ENCODE peak calls at places on chromosomes 6 and 20, in seven cellular contexts. W is CD8-positive, alpha-beta T cell; I is neural progenitor cell; T is neuronal stem cell; N is upper lobe of left lung; U is IMR-90; Y is cardiac muscle cell. Z is an unnamed sample.

GRCh38 chr6:158629376-158630221 is 14.9 kb downstream of the DYNLT1 start:
- DNase-seq in W (peak; percentile 59), I (peak; percentile 40), T (no peak), N (no peak), U (no peak), Y (peak; percentile 56), Z (no peak)

GRCh38 chr6:19841181-19841580 is 4.0 kb downstream of the ID4 start:
- DNase-seq in W (no peak), I (no peak), T (no peak), N (no peak), U (no peak), Y (no peak), Z (no peak)

GRCh38 chr6:1911476-1911875 is 301.8 kb downstream of the FOXC1 start:
- DNase-seq in W (no peak), I (no peak), T (no peak), N (no peak), U (no peak), Y (no peak), Z (peak; percentile 63)

GRCh38 chr6:32954983-32955802 is 2.3 kb upstream of the HLA-DMA start:
- DNase-seq in W (no peak), I (peak; percentile 75), T (no peak), N (no peak), U (peak; percentile 13), Y (peak; percentile 24), Z (peak; percentile 30)

GRCh38 chr6:19587238-19587942 is 249.8 kb upstream of the ID4 start:
- DNase-seq in W (no peak), I (no peak), T (no peak), N (no peak), U (no peak), Y (no peak), Z (no peak)

GRCh38 chr6:155050311-155050710 is 55.2 kb downstream of the TIAM2 start:
- DNase-seq in W (no peak), I (no peak), T (no peak), N (no peak), U (peak; percentile 47), Y (no peak), Z (no peak)

GRCh38 chr6:139568956-139569538 is 194.6 kb upstream of the CITED2 start:
- DNase-seq in W (no peak), I (no peak), T (no peak), N (no peak), U (peak; percentile 88), Y (no peak), Z (peak; percentile 85)

GRCh38 chr6:143632894-143633293 is 44.9 kb upstream of the PHACTR2 start:
- DNase-seq in W (no peak), I (no peak), T (no peak), N (no peak), U (no peak), Y (no peak), Z (no peak)

GRCh38 chr6:26159417-26160273 is 72.4 kb downstream of the HFE start:
- DNase-seq in W (no peak), I (no peak), T (no peak), N (no peak), U (no peak), Y (no peak), Z (peak; percentile 47)

GRCh38 chr20:56069016-56069415 is 63.7 kb upstream of the CBLN4 start:
- DNase-seq in W (no peak), I (no peak), T (no peak), N (no peak), U (no peak), Y (no peak), Z (no peak)

GRCh38 chr20:35972445-35972844 is 4.1 kb downstream of the CNBD2 start:
- DNase-seq in W (no peak), I (no peak), T (no peak), N (no peak), U (no peak), Y (no peak), Z (no peak)

GRCh38 chr6:88868559-88868860 is 94.9 kb downstream of the RNGTT start:
- DNase-seq in W (no peak), I (no peak), T (no peak), N (no peak), U (no peak), Y (no peak), Z (peak; percentile 4)

GRCh38 chr20:41359541-41360011 is 7.0 kb downstream of the EMILIN3 start:
- DNase-seq in W (no peak), I (no peak), T (no peak), N (no peak), U (no peak), Y (no peak), Z (no peak)

GRCh38 chr20:22586645-22587310 is 2.4 kb upstream of the FOXA2 start:
- DNase-seq in W (no peak), I (peak; percentile 84), T (no peak), N (peak; percentile 94), U (no peak), Y (peak; percentile 61), Z (no peak)

GRCh38 chr6:144918073-144918472 is 632.9 kb downstream of the UTRN start:
- DNase-seq in W (no peak), I (no peak), T (no peak), N (no peak), U (no peak), Y (no peak), Z (no peak)

GRCh38 chr20:36217226-36217625 is 19.1 kb upstream of the AAR2 start:
- DNase-seq in W (no peak), I (peak; percentile 74), T (no peak), N (no peak), U (no peak), Y (no peak), Z (no peak)

GRCh38 chr6:148500402-148500801 is 157.8 kb downstream of the SASH1 start:
- DNase-seq in W (no peak), I (no peak), T (no peak), N (no peak), U (no peak), Y (no peak), Z (no peak)

GRCh38 chr6:90403489-90404381 is 107.1 kb upstream of the BACH2 start:
- DNase-seq in W (no peak), I (peak; percentile 51), T (no peak), N (peak; percentile 44), U (peak; percentile 90), Y (peak; percentile 48), Z (peak; percentile 77)

GRCh38 chr6:156080371-156080770 is 624.7 kb upstream of the NOX3 start:
- DNase-seq in W (no peak), I (no peak), T (no peak), N (no peak), U (peak; percentile 49), Y (no peak), Z (no peak)

GRCh38 chr20:49320460-49320859 is 42.6 kb upstream of the ZNFX1 start:
- DNase-seq in W (no peak), I (peak; percentile 74), T (no peak), N (no peak), U (peak; percentile 38), Y (peak; percentile 52), Z (peak; percentile 71)

GRCh38 chr6:46281110-46281509 is 110.3 kb upstream of the ENPP5 start:
- DNase-seq in W (no peak), I (no peak), T (no peak), N (no peak), U (no peak), Y (no peak), Z (no peak)

GRCh38 chr6:46287043-46287442 is 116.3 kb upstream of the ENPP5 start:
- DNase-seq in W (no peak), I (no peak), T (no peak), N (no peak), U (no peak), Y (no peak), Z (no peak)

GRCh38 chr6:46288863-46289262 is 118.1 kb upstream of the ENPP5 start:
- DNase-seq in W (no peak), I (no peak), T (no peak), N (no peak), U (no peak), Y (peak; percentile 10), Z (no peak)

GRCh38 chr6:46287681-46288080 is 116.9 kb upstream of the ENPP5 start:
- DNase-seq in W (no peak), I (no peak), T (no peak), N (no peak), U (no peak), Y (no peak), Z (no peak)

GRCh38 chr6:46284472-46284871 is 113.7 kb upstream of the ENPP5 start:
- DNase-seq in W (no peak), I (no peak), T (no peak), N (no peak), U (no peak), Y (no peak), Z (no peak)
- H3K4me3 ChIP-seq in W (no peak overlapping the region), I (no peak overlapping the region), T (no peak overlapping the region), N (no peak overlapping the region), U (no peak overlapping the region), Y (no peak overlapping the region), Z (no peak overlapping the region)

GRCh38 chr6:101517632-101518031 is 124.1 kb downstream of the GRIK2 start:
- DNase-seq in W (no peak), I (no peak), T (no peak), N (no peak), U (no peak), Y (no peak), Z (no peak)

GRCh38 chr6:101516553-101516952 is 123.0 kb downstream of the GRIK2 start:
- DNase-seq in W (no peak), I (no peak), T (no peak), N (no peak), U (no peak), Y (no peak), Z (no peak)

GRCh38 chr6:101509556-101509955 is 116.0 kb downstream of the GRIK2 start:
- DNase-seq in W (no peak), I (no peak), T (no peak), N (no peak), U (peak; percentile 41), Y (no peak), Z (no peak)

DNA sequence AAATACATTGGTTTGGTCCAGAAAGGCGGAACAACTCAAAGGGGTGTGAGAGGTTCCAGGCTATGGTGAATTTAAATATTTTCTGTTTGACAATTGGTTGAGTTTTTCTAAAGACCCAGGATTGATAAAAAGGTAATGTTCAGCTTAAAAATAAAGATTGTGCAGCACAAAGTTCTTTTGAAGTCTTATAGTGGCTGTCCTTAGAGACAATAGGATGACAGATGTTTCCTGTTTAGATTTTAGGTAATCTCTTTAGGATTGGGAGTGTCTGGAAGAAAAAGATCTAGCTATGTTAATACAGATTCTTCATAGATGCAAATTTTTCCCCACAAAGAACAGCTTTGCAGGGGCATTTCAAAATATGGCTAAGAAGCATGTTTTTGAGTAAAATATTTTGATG is 119.7 kb downstream of the GRIK2 start:
- DNase-seq in W (no peak), I (no peak), T (no peak), N (no peak), U (no peak), Y (no peak), Z (no peak)
- H3K4me3 ChIP-seq in W (no peak overlapping the region), I (no peak overlapping the region), T (no peak overlapping the region), N (no peak overlapping the region), U (no peak overlapping the region), Y (no peak overlapping the region), Z (no peak overlapping the region)

DNA sequence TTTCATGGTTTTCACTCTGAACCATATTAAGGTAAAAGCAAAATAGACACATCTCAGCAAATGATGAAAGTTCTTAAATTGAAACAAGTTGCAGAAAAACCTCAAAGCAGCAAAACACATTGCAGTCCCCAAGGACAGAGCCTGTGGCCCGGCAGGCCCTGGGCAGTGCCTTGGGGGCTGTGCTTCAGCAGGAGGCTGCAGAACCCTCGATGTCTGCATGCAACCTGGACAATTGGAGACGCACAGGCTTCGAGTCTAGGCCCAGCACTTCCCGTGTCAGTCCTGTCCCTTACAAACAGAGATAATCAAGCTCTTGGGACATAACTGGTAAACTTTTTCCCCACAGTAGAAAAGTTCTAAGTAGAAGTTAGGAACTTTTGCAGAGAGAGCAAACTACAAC is 9.2 kb downstream of the PYGB start:
- DNase-seq in W (peak; percentile 21), I (no peak), T (no peak), N (no peak), U (no peak), Y (no peak), Z (no peak)
- H3K4me3 ChIP-seq in W (no peak overlapping the region), I (no peak overlapping the region), T (no peak overlapping the region), N (no peak overlapping the region), U (no peak overlapping the region), Y (no peak overlapping the region), Z (no peak overlapping the region)

GRCh38 chr20:46199198-46199597 is 81.1 kb downstream of the CD40 start:
- DNase-seq in W (no peak), I (peak; percentile 75), T (peak; percentile 43), N (no peak), U (no peak), Y (peak; percentile 35), Z (no peak)
- H3K4me3 ChIP-seq in W (no peak overlapping the region), I (peak overlapping the region; percentile 10), T (peak overlapping the region; percentile 5), N (no peak overlapping the region), U (no peak overlapping the region), Y (no peak overlapping the region), Z (no peak overlapping the region)

Z was measured in fibroblast of pulmonary artery.